ENCODE peak calls at places on chromosomes 7 and 10, in five cellular contexts. One of them, this sample, is unnamed.

GRCh38 chr10:103598654-103599115 is 105.2 kb downstream of the NEURL1 start:
- DNase-seq in PC-3: peak
- DNase-seq in HCT116: peak
- DNase-seq in endothelial cell of umbilical vein: peak
- DNase-seq in mammary epithelial cell: peak
- DNase-seq in this sample: no peak

GRCh38 chr10:125132331-125132730 is 28.0 kb downstream of the CTBP2 start:
- DNase-seq in PC-3: no peak
- DNase-seq in HCT116: no peak
- DNase-seq in endothelial cell of umbilical vein: no peak
- DNase-seq in mammary epithelial cell: no peak
- DNase-seq in this sample: no peak

GRCh38 chr10:127151541-127151940 is 44.9 kb downstream of the INSYN2A start:
- DNase-seq in PC-3: peak
- DNase-seq in HCT116: no peak
- DNase-seq in endothelial cell of umbilical vein: no peak
- DNase-seq in mammary epithelial cell: peak
- DNase-seq in this sample: peak

GRCh38 chr7:76278540-76278939 is 23.9 kb upstream of the HSPB1 start:
- DNase-seq in PC-3: no peak
- DNase-seq in HCT116: no peak
- DNase-seq in endothelial cell of umbilical vein: no peak
- DNase-seq in mammary epithelial cell: no peak
- DNase-seq in this sample: no peak

GRCh38 chr10:112115781-112116385 is 67.7 kb downstream of the GPAM start:
- DNase-seq in PC-3: peak
- DNase-seq in HCT116: peak
- DNase-seq in endothelial cell of umbilical vein: peak
- DNase-seq in mammary epithelial cell: peak
- DNase-seq in this sample: no peak

GRCh38 chr7:133344275-133344674 is 91.4 kb downstream of the EXOC4 start:
- DNase-seq in PC-3: no peak
- DNase-seq in HCT116: no peak
- DNase-seq in endothelial cell of umbilical vein: peak
- DNase-seq in mammary epithelial cell: no peak
- DNase-seq in this sample: no peak

GRCh38 chr10:3482200-3482993 is 302.6 kb downstream of the KLF6 start:
- DNase-seq in PC-3: peak
- DNase-seq in HCT116: peak
- DNase-seq in endothelial cell of umbilical vein: peak
- DNase-seq in mammary epithelial cell: peak
- DNase-seq in this sample: peak

GRCh38 chr10:122279725-122280141 is 8.6 kb downstream of the BTBD16 start:
- DNase-seq in PC-3: peak
- DNase-seq in HCT116: peak
- DNase-seq in endothelial cell of umbilical vein: peak
- DNase-seq in mammary epithelial cell: peak
- DNase-seq in this sample: no peak

GRCh38 chr10:49608925-49609282 is 1.2 kb upstream of the SLC18A3 start:
- DNase-seq in PC-3: no peak
- DNase-seq in HCT116: no peak
- DNase-seq in endothelial cell of umbilical vein: no peak
- DNase-seq in mammary epithelial cell: no peak
- DNase-seq in this sample: no peak

GRCh38 chr10:114024876-114025609 is 18.6 kb upstream of the ADRB1 start:
- DNase-seq in PC-3: no peak
- DNase-seq in HCT116: no peak
- DNase-seq in endothelial cell of umbilical vein: no peak
- DNase-seq in mammary epithelial cell: no peak
- DNase-seq in this sample: no peak

GRCh38 chr7:64882341-64883112 is 20.5 kb upstream of the ZNF273 start:
- DNase-seq in PC-3: no peak
- DNase-seq in HCT116: no peak
- DNase-seq in endothelial cell of umbilical vein: peak
- DNase-seq in mammary epithelial cell: no peak
- DNase-seq in this sample: no peak

GRCh38 chr7:130918129-130919052 is 184.4 kb upstream of the KLF14 start:
- DNase-seq in PC-3: no peak
- DNase-seq in HCT116: no peak
- DNase-seq in endothelial cell of umbilical vein: no peak
- DNase-seq in mammary epithelial cell: no peak
- DNase-seq in this sample: no peak

GRCh38 chr10:122029503-122030199 is 40.7 kb downstream of the TACC2 start:
- DNase-seq in PC-3: no peak
- DNase-seq in HCT116: no peak
- DNase-seq in endothelial cell of umbilical vein: no peak
- DNase-seq in mammary epithelial cell: no peak
- DNase-seq in this sample: no peak

GRCh38 chr7:2572101-2572842 is 13.5 kb downstream of the IQCE start:
- DNase-seq in PC-3: peak
- DNase-seq in HCT116: peak
- DNase-seq in endothelial cell of umbilical vein: no peak
- DNase-seq in mammary epithelial cell: peak
- DNase-seq in this sample: no peak

GRCh38 chr10:72730462-72730861 is 38.5 kb downstream of the MCU start:
- DNase-seq in PC-3: no peak
- DNase-seq in HCT116: no peak
- DNase-seq in endothelial cell of umbilical vein: no peak
- DNase-seq in mammary epithelial cell: no peak
- DNase-seq in this sample: no peak

GRCh38 chr7:102834999-102835398 is 77.8 kb upstream of the LRRC17 start:
- DNase-seq in PC-3: peak
- DNase-seq in HCT116: peak
- DNase-seq in endothelial cell of umbilical vein: peak
- DNase-seq in mammary epithelial cell: peak
- DNase-seq in this sample: peak

GRCh38 chr10:63266337-63267327 is 133.5 kb downstream of the NRBF2 start:
- DNase-seq in PC-3: peak
- DNase-seq in HCT116: no peak
- DNase-seq in endothelial cell of umbilical vein: peak
- DNase-seq in mammary epithelial cell: no peak
- DNase-seq in this sample: no peak

GRCh38 chr10:47366731-47367460 is 17.2 kb downstream of the ZNF488 start:
- DNase-seq in PC-3: no peak
- DNase-seq in HCT116: no peak
- DNase-seq in endothelial cell of umbilical vein: no peak
- DNase-seq in mammary epithelial cell: no peak
- DNase-seq in this sample: no peak

GRCh38 chr10:15821046-15821683 is 39.1 kb downstream of the MINDY3 start:
- DNase-seq in PC-3: no peak
- DNase-seq in HCT116: no peak
- DNase-seq in endothelial cell of umbilical vein: no peak
- DNase-seq in mammary epithelial cell: no peak
- DNase-seq in this sample: no peak

GRCh38 chr10:102222798-102223197 is 3.3 kb upstream of the ELOVL3 start:
- DNase-seq in PC-3: no peak
- DNase-seq in HCT116: no peak
- DNase-seq in endothelial cell of umbilical vein: no peak
- DNase-seq in mammary epithelial cell: no peak
- DNase-seq in this sample: no peak

GRCh38 chr7:151993977-151994676 is 31.3 kb upstream of the GALNT11 start:
- DNase-seq in PC-3: peak
- DNase-seq in HCT116: no peak
- DNase-seq in endothelial cell of umbilical vein: no peak
- DNase-seq in mammary epithelial cell: peak
- DNase-seq in this sample: no peak

GRCh38 chr10:13139150-13139549 is 22.2 kb upstream of the MCM10 start:
- DNase-seq in PC-3: no peak
- DNase-seq in HCT116: no peak
- DNase-seq in endothelial cell of umbilical vein: no peak
- DNase-seq in mammary epithelial cell: no peak
- DNase-seq in this sample: no peak

GRCh38 chr7:142485617-142486226 is 227.9 kb upstream of the PRSS58 start:
- DNase-seq in PC-3: no peak
- DNase-seq in HCT116: no peak
- DNase-seq in endothelial cell of umbilical vein: no peak
- DNase-seq in mammary epithelial cell: no peak
- DNase-seq in this sample: no peak

DNA sequence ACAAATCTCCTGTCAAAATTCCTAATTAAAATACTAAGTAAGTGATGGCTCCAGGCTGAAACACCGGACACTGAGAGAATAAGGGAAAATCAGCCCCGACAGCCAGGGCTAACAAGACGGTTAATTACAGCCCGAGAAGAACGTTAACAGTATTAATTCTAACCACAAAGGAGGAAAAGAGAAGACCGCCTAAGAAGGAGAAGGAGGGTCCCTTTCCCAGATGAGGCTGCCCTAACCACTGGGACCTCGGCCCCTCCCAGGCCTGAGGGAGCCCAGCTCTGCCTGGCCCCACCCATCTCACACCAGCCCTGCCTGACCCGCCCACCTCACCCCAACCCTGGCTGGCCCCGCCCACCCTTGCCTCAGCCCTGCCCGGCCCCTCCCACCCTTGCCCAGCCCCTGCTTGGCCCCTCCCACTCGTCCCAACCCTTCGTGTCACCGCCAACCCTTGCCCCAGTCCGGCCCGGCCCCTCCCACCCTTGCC is 51.3 kb downstream of the PWWP2B start:
- DNase-seq in PC-3: peak
- DNase-seq in HCT116: peak
- DNase-seq in endothelial cell of umbilical vein: no peak
- DNase-seq in mammary epithelial cell: peak
- DNase-seq in this sample: peak
- H3K4me2 ChIP-seq in PC-3: peak
- H3K4me2 ChIP-seq in HCT116: peak
- H3K4me2 ChIP-seq in endothelial cell of umbilical vein: no peak
- H3K4me2 ChIP-seq in mammary epithelial cell: peak
- H3K4me2 ChIP-seq in this sample: peak

DNA sequence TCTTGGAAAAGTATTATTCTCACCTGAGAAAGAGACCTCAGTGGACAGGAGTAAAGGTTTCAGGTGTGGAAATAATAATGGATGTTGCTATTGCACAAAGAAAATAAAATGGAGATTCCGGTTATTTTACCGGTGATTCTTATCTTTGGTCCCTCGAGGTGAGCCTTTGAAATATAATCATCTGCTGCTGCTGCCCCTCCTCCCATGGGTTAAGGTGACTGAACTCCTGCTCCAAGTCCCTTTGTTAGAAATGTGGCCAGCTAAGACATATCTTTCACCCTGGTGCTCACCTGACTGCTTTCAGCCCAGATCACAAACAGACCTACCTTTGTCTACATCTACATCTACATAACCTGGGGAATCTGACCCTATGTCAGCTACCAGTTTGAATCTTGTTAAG is 5.7 kb downstream of the CUBN start:
- DNase-seq in PC-3: no peak
- DNase-seq in HCT116: no peak
- DNase-seq in endothelial cell of umbilical vein: no peak
- DNase-seq in mammary epithelial cell: no peak
- DNase-seq in this sample: no peak
- TF ChIP-seq EZH2 in PC-3: no peak
- TF ChIP-seq EZH2 in HCT116: no peak
- TF ChIP-seq EZH2 in endothelial cell of umbilical vein: no peak
- TF ChIP-seq EZH2 in mammary epithelial cell: no peak
- TF ChIP-seq EZH2 in this sample: no peak

GRCh38 chr7:100367251-100367620 is 6.1 kb upstream of the PILRA start:
- DNase-seq in PC-3: no peak
- DNase-seq in HCT116: no peak
- DNase-seq in endothelial cell of umbilical vein: no peak
- DNase-seq in mammary epithelial cell: no peak
- DNase-seq in this sample: no peak
- H3K9ac ChIP-seq in PC-3: no peak
- H3K9ac ChIP-seq in HCT116: no peak
- H3K9ac ChIP-seq in endothelial cell of umbilical vein: no peak
- H3K9ac ChIP-seq in mammary epithelial cell: no peak
- H3K9ac ChIP-seq in this sample: no peak

DNA sequence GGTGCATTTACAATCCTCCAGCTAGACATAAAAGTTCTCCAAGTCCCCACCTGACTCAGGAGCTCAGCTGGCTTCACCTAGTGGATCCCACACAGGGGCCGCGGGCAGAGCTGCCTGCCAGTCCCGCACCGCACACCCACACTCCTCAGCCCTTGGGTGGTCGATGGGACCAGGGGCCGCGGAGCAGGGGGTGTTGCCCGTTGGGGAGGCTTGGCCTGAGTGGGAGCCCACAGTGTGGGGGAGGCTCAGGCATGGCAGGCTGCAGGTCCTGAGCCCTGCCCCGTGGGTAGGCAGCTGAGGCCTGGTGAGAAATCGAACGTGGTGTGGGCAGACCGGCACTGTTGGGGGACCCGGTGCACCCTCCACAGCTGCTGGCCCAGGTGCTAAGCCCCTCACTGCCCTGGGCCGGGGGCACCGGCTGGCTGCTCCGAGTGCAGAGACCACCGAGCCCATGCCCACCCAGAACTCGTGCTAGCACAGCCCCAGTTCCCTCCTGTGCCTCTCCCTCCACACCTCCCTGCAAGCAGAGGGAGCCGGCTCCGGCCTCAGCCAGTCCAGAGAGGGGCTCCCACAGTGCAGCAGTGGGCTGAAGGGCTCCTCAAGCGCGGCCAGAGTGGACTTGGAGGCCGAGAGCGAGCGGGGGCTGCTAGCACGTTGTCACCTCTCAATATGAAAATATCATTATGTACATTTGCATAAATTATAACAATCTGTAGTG is 16.6 kb downstream of the POLR1F start:
- DNase-seq in PC-3: no peak
- DNase-seq in HCT116: no peak
- DNase-seq in endothelial cell of umbilical vein: no peak
- DNase-seq in mammary epithelial cell: no peak
- DNase-seq in this sample: no peak
- H3K4me2 ChIP-seq in PC-3: no peak
- H3K4me2 ChIP-seq in HCT116: no peak
- H3K4me2 ChIP-seq in endothelial cell of umbilical vein: no peak
- H3K4me2 ChIP-seq in mammary epithelial cell: no peak
- H3K4me2 ChIP-seq in this sample: no peak

This sample was measured in keratinocyte.